ENCODE peak calls at places on chromosomes 4 and X, in ten cellular contexts. E, K, J, H, N, A, R, G, I and F are unnamed samples.

GRCh38 chr4:175109933-175110332 is 191.8 kb downstream of the ADAM29 start:
- DNase-seq in H (peak), E (no peak), A (no peak), I (peak), K (no peak), G (no peak), R (no peak), J (no peak), N (no peak), F (no peak)

GRCh38 chrX:54812306-54812705 is 4.8 kb downstream of the MAGED2 start:
- DNase-seq in I (no peak), A (no peak), E (no peak), K (no peak), R (no peak), J (no peak), N (no peak), G (no peak), H (no peak), F (no peak)

GRCh38 chrX:125736008-125736729 is 416.5 kb downstream of the TEX13C start:
- DNase-seq in K (no peak), E (no peak), N (no peak), I (no peak), A (no peak), J (no peak), H (no peak), G (no peak), R (no peak), F (no peak)

GRCh38 chrX:136528645-136529315 is 3.2 kb upstream of the VGLL1 start:
- DNase-seq in H (peak), I (peak), G (no peak), A (no peak), J (no peak), K (no peak), N (no peak), R (no peak), E (no peak), F (no peak)

GRCh38 chr4:115950806-115951205 is 837.4 kb upstream of the NDST4 start:
- DNase-seq in H (no peak), I (no peak), K (no peak), A (no peak), N (no peak), R (no peak), J (no peak), G (no peak), E (no peak), F (no peak)

GRCh38 chrX:39337461-39337860 is 536.2 kb downstream of the MID1IP1 start:
- DNase-seq in E (no peak), K (no peak), I (no peak), J (no peak), N (no peak), H (no peak), R (no peak), G (no peak), A (no peak), F (no peak)

GRCh38 chr4:108117473-108118182 is 51.1 kb downstream of the LEF1 start:
- DNase-seq in N (no peak), A (no peak), G (no peak), E (no peak), J (peak), K (no peak), H (peak), I (peak), R (peak), F (no peak)

GRCh38 chr4:184722798-184723197 is 11.1 kb downstream of the CENPU start:
- DNase-seq in K (no peak), N (no peak), H (no peak), G (no peak), E (no peak), R (no peak), I (no peak), J (no peak), A (no peak), F (no peak)

GRCh38 chrX:40205471-40205870 is 107.7 kb upstream of the BCOR start:
- DNase-seq in N (no peak), J (no peak), K (no peak), E (no peak), A (no peak), I (no peak), G (no peak), H (no peak), R (no peak), F (no peak)

GRCh38 chr4:82810171-82810570 is 11.6 kb upstream of the SCD5 start:
- DNase-seq in J (no peak), K (no peak), G (no peak), E (no peak), R (no peak), I (no peak), H (no peak), A (no peak), N (no peak), F (no peak)

GRCh38 chr4:170047774-170048354 is 21.7 kb upstream of the MFAP3L start:
- DNase-seq in K (peak), H (peak), N (peak), R (peak), A (peak), J (peak), E (no peak), I (peak), G (no peak), F (no peak)

GRCh38 chr4:123816970-123817688 is 420.5 kb downstream of the SPRY1 start:
- DNase-seq in H (no peak), N (no peak), I (no peak), G (no peak), R (no peak), K (no peak), J (no peak), A (no peak), E (no peak), F (no peak)

GRCh38 chr4:152064282-152064681 is 303.5 kb upstream of the GATB start:
- DNase-seq in H (no peak), N (no peak), A (no peak), G (no peak), E (no peak), K (no peak), I (no peak), R (no peak), J (no peak), F (no peak)

GRCh38 chrX:80812176-80812575 is 2.5 kb upstream of the BRWD3 start:
- DNase-seq in R (no peak), G (no peak), E (no peak), N (no peak), A (no peak), K (peak), J (no peak), H (peak), I (peak), F (no peak)

GRCh38 chr4:75950416-75950815 is 9.6 kb upstream of the NAAA start:
- DNase-seq in I (no peak), G (no peak), E (no peak), N (no peak), A (no peak), K (no peak), R (no peak), H (no peak), J (no peak), F (no peak)

GRCh38 chr4:152983774-152984411 is 47.8 kb downstream of the FHDC1 start:
- DNase-seq in J (peak), R (no peak), I (no peak), G (no peak), N (no peak), H (no peak), E (no peak), K (no peak), A (no peak), F (no peak)

GRCh38 chr4:30172416-30172815 is 547.8 kb upstream of the PCDH7 start:
- DNase-seq in H (no peak), N (no peak), I (no peak), E (no peak), R (no peak), A (no peak), J (no peak), G (no peak), K (no peak), F (no peak)

GRCh38 chr4:1364217-1364616 is 17.2 kb downstream of the UVSSA start:
- DNase-seq in G (no peak), E (no peak), R (no peak), J (no peak), N (no peak), K (no peak), I (no peak), A (no peak), H (no peak), F (no peak)

GRCh38 chr4:76235407-76235806 is 16.1 kb upstream of the FAM47E start:
- DNase-seq in G (no peak), A (no peak), K (no peak), H (no peak), J (no peak), E (no peak), N (no peak), I (no peak), R (no peak), F (no peak)

GRCh38 chr4:161650812-161651211 is 513.0 kb downstream of the FSTL5 start:
- DNase-seq in I (no peak), G (no peak), H (no peak), K (no peak), R (no peak), N (no peak), A (no peak), E (no peak), J (no peak), F (no peak)

GRCh38 chrX:134469481-134469880 is 9.5 kb downstream of the HPRT1 start:
- DNase-seq in A (no peak), K (no peak), J (no peak), N (no peak), H (no peak), E (no peak), G (no peak), I (no peak), R (no peak), F (no peak)

GRCh38 chr4:101019941-101020401 is 327.4 kb downstream of the PPP3CA start:
- DNase-seq in R (no peak), I (no peak), E (peak), H (no peak), K (no peak), G (no peak), J (no peak), A (no peak), N (no peak), F (peak)

GRCh38 chr4:79150820-79151416 is 174.9 kb downstream of the NAA11 start:
- DNase-seq in R (no peak), G (no peak), H (no peak), I (no peak), J (no peak), K (no peak), N (no peak), E (no peak), A (no peak), F (no peak)

GRCh38 chr4:87055340-87055739 is 120.5 kb downstream of the AFF1 start:
- DNase-seq in E (no peak), K (no peak), H (no peak), J (no peak), N (no peak), R (no peak), G (no peak), I (no peak), A (no peak), F (no peak)

GRCh38 chrX:2764766-2765666 is 13.2 kb downstream of the XG start:
- DNase-seq in R (no peak), J (no peak), E (no peak), I (no peak), N (no peak), G (no peak), K (no peak), A (no peak), H (no peak), F (no peak)

GRCh38 chrX:48617542-48618340 is 20.4 kb downstream of the WDR13 start:
- DNase-seq in N (no peak), K (no peak), R (no peak), A (no peak), I (no peak), J (no peak), G (no peak), H (no peak), E (no peak), F (no peak)

GRCh38 chr4:6372649-6373525 is 99.5 kb downstream of the PPP2R2C start:
- DNase-seq in I (peak), G (peak), K (no peak), J (no peak), H (peak), A (no peak), E (no peak), R (no peak), N (no peak), F (no peak)

GRCh38 chrX:123869488-123869887 is 9.6 kb downstream of the XIAP start:
- DNase-seq in A (no peak), G (no peak), J (no peak), N (no peak), K (no peak), E (no peak), H (no peak), I (no peak), R (no peak), F (no peak)

GRCh38 chr4:20311863-20312262 is 60.2 kb downstream of the SLIT2 start:
- DNase-seq in R (no peak), E (peak), I (no peak), K (no peak), J (no peak), N (no peak), A (no peak), G (no peak), H (no peak), F (no peak)

GRCh38 chr4:147866532-147867271 is 134.8 kb downstream of the ARHGAP10 start:
- DNase-seq in H (peak), N (peak), I (peak), E (peak), K (peak), J (peak), A (peak), R (peak), G (peak), F (peak)

GRCh38 chr4:78222575-78223186 is 165.6 kb downstream of the FRAS1 start:
- DNase-seq in H (no peak), N (no peak), K (no peak), E (no peak), I (no peak), G (no peak), R (no peak), A (no peak), J (no peak), F (no peak)

GRCh38 chr4:90641856-90642599 is 514.8 kb downstream of the CCSER1 start:
- DNase-seq in E (no peak), K (no peak), G (no peak), R (no peak), J (no peak), A (no peak), H (no peak), N (no peak), I (no peak), F (no peak)